ENCODE peak calls at places on chromosomes 2 and 18, in four cellular contexts. One of them, this sample, is unnamed.

GRCh38 chr2:231369580-231370428 is 25.7 kb upstream of the B3GNT7 start:
- DNase-seq in upper lobe of left lung: no peak
- DNase-seq in tibial nerve: no peak
- DNase-seq in body of pancreas: no peak
- DNase-seq in this sample: no peak

GRCh38 chr2:126858436-126858835 is 40.3 kb upstream of the TEX51 start:
- DNase-seq in tibial nerve: no peak
- DNase-seq in body of pancreas: no peak
- DNase-seq in upper lobe of left lung: no peak
- DNase-seq in this sample: no peak

GRCh38 chr2:144567745-144568144 is 47.8 kb upstream of the ZEB2 start:
- DNase-seq in body of pancreas: no peak
- DNase-seq in tibial nerve: no peak
- DNase-seq in upper lobe of left lung: no peak
- DNase-seq in this sample: no peak

GRCh38 chr2:14720319-14720718 is 87.8 kb downstream of the LRATD1 start:
- DNase-seq in body of pancreas: no peak
- DNase-seq in tibial nerve: no peak
- DNase-seq in upper lobe of left lung: no peak
- DNase-seq in this sample: no peak

GRCh38 chr2:112636605-112637288 is 9.0 kb upstream of the SLC20A1 start:
- DNase-seq in body of pancreas: no peak
- DNase-seq in upper lobe of left lung: peak; percentile 21
- DNase-seq in tibial nerve: no peak
- DNase-seq in this sample: no peak

GRCh38 chr2:21544392-21544791 is 420.6 kb downstream of the TDRD15 start:
- DNase-seq in tibial nerve: no peak
- DNase-seq in body of pancreas: no peak
- DNase-seq in upper lobe of left lung: no peak
- DNase-seq in this sample: no peak

GRCh38 chr2:119283873-119284331 is 60.3 kb downstream of the STEAP3 start:
- DNase-seq in upper lobe of left lung: peak; percentile 87
- DNase-seq in body of pancreas: peak; percentile 28
- DNase-seq in tibial nerve: no peak
- DNase-seq in this sample: peak; percentile 97

GRCh38 chr2:149650006-149650405 is 62.4 kb upstream of the MMADHC start:
- DNase-seq in tibial nerve: no peak
- DNase-seq in body of pancreas: no peak
- DNase-seq in upper lobe of left lung: no peak
- DNase-seq in this sample: no peak

GRCh38 chr2:9498210-9498609 is 23.9 kb downstream of the IAH1 start:
- DNase-seq in tibial nerve: no peak
- DNase-seq in body of pancreas: no peak
- DNase-seq in upper lobe of left lung: no peak
- DNase-seq in this sample: no peak

GRCh38 chr18:27008575-27008974 is 143.1 kb upstream of the AQP4 start:
- DNase-seq in tibial nerve: no peak
- DNase-seq in body of pancreas: no peak
- DNase-seq in upper lobe of left lung: no peak
- DNase-seq in this sample: no peak

GRCh38 chr2:37337636-37338280 is 6.7 kb upstream of the QPCT start:
- DNase-seq in upper lobe of left lung: no peak
- DNase-seq in tibial nerve: no peak
- DNase-seq in body of pancreas: no peak
- DNase-seq in this sample: no peak

GRCh38 chr2:31354837-31355236 is 59.7 kb downstream of the XDH start:
- DNase-seq in upper lobe of left lung: no peak
- DNase-seq in body of pancreas: no peak
- DNase-seq in tibial nerve: no peak
- DNase-seq in this sample: no peak

GRCh38 chr18:48887905-48888531 is 62.7 kb downstream of the SMAD7 start:
- DNase-seq in tibial nerve: no peak
- DNase-seq in upper lobe of left lung: no peak
- DNase-seq in body of pancreas: no peak
- DNase-seq in this sample: no peak

GRCh38 chr2:147051248-147051647 is 793.6 kb upstream of the ACVR2A start:
- DNase-seq in tibial nerve: no peak
- DNase-seq in body of pancreas: no peak
- DNase-seq in upper lobe of left lung: no peak
- DNase-seq in this sample: no peak

GRCh38 chr2:173808676-173809075 is 156.5 kb downstream of the SP3 start:
- DNase-seq in body of pancreas: no peak
- DNase-seq in upper lobe of left lung: no peak
- DNase-seq in tibial nerve: no peak
- DNase-seq in this sample: no peak

GRCh38 chr2:64463784-64464183 is 9.8 kb downstream of the LGALSL start:
- DNase-seq in upper lobe of left lung: no peak
- DNase-seq in body of pancreas: no peak
- DNase-seq in tibial nerve: no peak
- DNase-seq in this sample: no peak

GRCh38 chr2:241777686-241778627 is 1.3 kb downstream of the GAL3ST2 start:
- DNase-seq in body of pancreas: no peak
- DNase-seq in upper lobe of left lung: peak; percentile 17
- DNase-seq in tibial nerve: peak; percentile 5
- DNase-seq in this sample: no peak

GRCh38 chr2:2806711-2807110 is 475.6 kb upstream of the MYT1L start:
- DNase-seq in body of pancreas: no peak
- DNase-seq in upper lobe of left lung: no peak
- DNase-seq in tibial nerve: no peak
- DNase-seq in this sample: no peak

GRCh38 chr2:38064805-38065501 is 11.0 kb downstream of the CYP1B1 start:
- DNase-seq in body of pancreas: no peak
- DNase-seq in tibial nerve: no peak
- DNase-seq in upper lobe of left lung: no peak
- DNase-seq in this sample: no peak

GRCh38 chr2:228039752-228040534 is 141.5 kb downstream of the SPHKAP start:
- DNase-seq in body of pancreas: no peak
- DNase-seq in upper lobe of left lung: no peak
- DNase-seq in tibial nerve: no peak
- DNase-seq in this sample: no peak

GRCh38 chr2:26484579-26484978 is 6.7 kb upstream of the OTOF start:
- DNase-seq in upper lobe of left lung: no peak
- DNase-seq in tibial nerve: no peak
- DNase-seq in body of pancreas: no peak
- DNase-seq in this sample: no peak

GRCh38 chr2:97724946-97725688 is 11.7 kb downstream of the ZAP70 start:
- DNase-seq in upper lobe of left lung: no peak
- DNase-seq in body of pancreas: no peak
- DNase-seq in tibial nerve: no peak
- DNase-seq in this sample: no peak

GRCh38 chr18:23964282-23965238 is 50.0 kb upstream of the TTC39C start:
- DNase-seq in tibial nerve: no peak
- DNase-seq in upper lobe of left lung: no peak
- DNase-seq in body of pancreas: peak; percentile 25
- DNase-seq in this sample: no peak

GRCh38 chr18:67551146-67551545 is 34.6 kb upstream of the DSEL start:
- DNase-seq in upper lobe of left lung: no peak
- DNase-seq in tibial nerve: no peak
- DNase-seq in body of pancreas: no peak
- DNase-seq in this sample: no peak

GRCh38 chr2:159226059-159226461 is 60.4 kb downstream of the WDSUB1 start:
- DNase-seq in tibial nerve: no peak
- DNase-seq in upper lobe of left lung: peak; percentile 83
- DNase-seq in body of pancreas: peak; percentile 31
- DNase-seq in this sample: no peak

GRCh38 chr2:102508863-102509262 is 35.8 kb downstream of the SLC9A4 start:
- DNase-seq in body of pancreas: no peak
- DNase-seq in tibial nerve: no peak
- DNase-seq in upper lobe of left lung: peak; percentile 43
- DNase-seq in this sample: no peak

GRCh38 chr2:72031346-72032115 is 116.1 kb downstream of the CYP26B1 start:
- DNase-seq in upper lobe of left lung: peak; percentile 15
- DNase-seq in tibial nerve: no peak
- DNase-seq in body of pancreas: no peak
- DNase-seq in this sample: no peak

GRCh38 chr18:27887711-27888495 is 289.0 kb downstream of the CDH2 start:
- DNase-seq in tibial nerve: no peak
- DNase-seq in upper lobe of left lung: no peak
- DNase-seq in body of pancreas: no peak
- DNase-seq in this sample: no peak

GRCh38 chr2:67318966-67319590 is 78.1 kb upstream of the ETAA1 start:
- DNase-seq in tibial nerve: no peak
- DNase-seq in upper lobe of left lung: no peak
- DNase-seq in body of pancreas: no peak
- DNase-seq in this sample: no peak

GRCh38 chr18:62346327-62347090 is 21.4 kb downstream of the TNFRSF11A start:
- DNase-seq in body of pancreas: no peak
- DNase-seq in upper lobe of left lung: no peak
- DNase-seq in tibial nerve: no peak
- DNase-seq in this sample: no peak

GRCh38 chr2:236555486-236555885 is 14.1 kb upstream of the ACKR3 start:
- DNase-seq in tibial nerve: no peak
- DNase-seq in upper lobe of left lung: no peak
- DNase-seq in body of pancreas: no peak
- DNase-seq in this sample: no peak

GRCh38 chr18:24986611-24987270 is 365.2 kb downstream of the ZNF521 start:
- DNase-seq in tibial nerve: no peak
- DNase-seq in body of pancreas: no peak
- DNase-seq in upper lobe of left lung: no peak
- DNase-seq in this sample: no peak

GRCh38 chr2:3838348-3838747 is 135.0 kb downstream of the DCDC2C start:
- DNase-seq in tibial nerve: no peak
- DNase-seq in body of pancreas: no peak
- DNase-seq in upper lobe of left lung: no peak
- DNase-seq in this sample: no peak

GRCh38 chr2:108534577-108535379 is 508 bp downstream of the LIMS1 start:
- DNase-seq in body of pancreas: peak; percentile 51
- DNase-seq in upper lobe of left lung: peak; percentile 31
- DNase-seq in tibial nerve: no peak
- DNase-seq in this sample: no peak

GRCh38 chr2:42792583-42793313 is at the start of gene HAAO:
- DNase-seq in upper lobe of left lung: peak; percentile 39
- DNase-seq in body of pancreas: peak; percentile 88
- DNase-seq in tibial nerve: peak; percentile 28
- DNase-seq in this sample: no peak

DNA sequence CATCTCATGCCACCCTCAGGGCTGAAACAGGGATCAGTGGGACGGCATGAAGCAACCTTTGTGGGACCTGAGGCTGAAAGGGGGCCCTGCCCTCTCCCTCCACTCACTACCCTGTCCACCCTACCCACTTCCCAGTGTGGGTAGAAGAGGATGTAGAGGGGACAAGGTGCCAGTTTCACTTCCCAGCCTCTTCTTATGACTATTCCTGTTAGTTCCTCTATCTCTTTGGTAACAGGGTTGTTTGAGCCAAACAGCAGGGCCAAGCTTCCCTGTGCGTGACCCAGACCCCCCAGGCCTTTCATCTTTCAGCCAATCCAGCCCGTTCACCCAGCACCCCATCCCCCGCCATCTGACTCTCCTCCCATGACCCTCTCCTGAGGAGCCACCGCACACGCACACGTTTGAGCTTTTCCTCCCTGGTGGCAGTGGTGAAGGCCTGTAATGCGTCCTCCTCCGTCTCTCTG is 82.3 kb downstream of the STPG4 start:
- DNase-seq in upper lobe of left lung: peak; percentile 41
- DNase-seq in body of pancreas: no peak
- DNase-seq in tibial nerve: no peak
- DNase-seq in this sample: peak; percentile 47
- H3K4me1 ChIP-seq in upper lobe of left lung: peaks cover 64% of the 10 kb centered on the region
- H3K4me1 ChIP-seq in body of pancreas: peaks cover 44% of the 10 kb centered on the region
- H3K4me1 ChIP-seq in tibial nerve: peaks cover 92% of the 10 kb centered on the region
- H3K4me1 ChIP-seq in this sample: peaks cover 57% of the 10 kb centered on the region

DNA sequence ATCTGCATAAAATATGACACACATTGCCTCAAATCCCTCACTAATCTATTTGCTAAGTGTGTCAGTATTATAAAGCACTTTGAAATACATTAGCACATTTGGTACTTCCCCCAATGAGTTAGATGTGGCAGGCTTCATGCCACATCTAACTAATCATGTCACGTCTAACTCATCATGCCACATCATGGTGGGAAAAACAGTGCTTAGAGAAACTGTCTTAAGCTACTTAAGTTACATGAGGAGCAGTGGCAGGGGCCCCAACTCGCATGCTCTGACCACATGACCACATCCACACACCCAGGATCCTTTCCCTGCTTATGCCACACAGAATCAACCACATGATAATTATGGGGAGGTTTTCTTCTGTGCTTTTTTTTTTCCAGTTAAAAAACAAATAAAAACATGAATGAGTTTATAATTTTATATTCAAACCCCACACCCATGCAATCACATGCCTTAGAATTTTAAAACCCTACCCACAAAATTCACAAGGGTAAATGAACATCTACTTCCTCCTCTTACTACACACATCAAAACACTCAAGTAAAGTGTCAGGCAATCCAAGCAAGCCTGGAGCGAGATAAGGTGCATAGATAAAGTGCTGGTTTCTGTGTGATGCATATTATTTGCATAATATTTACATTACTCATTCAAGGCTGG is 1.6 kb downstream of the ABCA12 start:
- DNase-seq in upper lobe of left lung: no peak
- DNase-seq in tibial nerve: no peak
- DNase-seq in body of pancreas: no peak
- DNase-seq in this sample: no peak
- H3K4me3 ChIP-seq in upper lobe of left lung: no peak overlapping the region
- H3K4me3 ChIP-seq in tibial nerve: no peak overlapping the region
- H3K4me3 ChIP-seq in body of pancreas: no peak overlapping the region
- H3K4me3 ChIP-seq in this sample: no peak overlapping the region

DNA sequence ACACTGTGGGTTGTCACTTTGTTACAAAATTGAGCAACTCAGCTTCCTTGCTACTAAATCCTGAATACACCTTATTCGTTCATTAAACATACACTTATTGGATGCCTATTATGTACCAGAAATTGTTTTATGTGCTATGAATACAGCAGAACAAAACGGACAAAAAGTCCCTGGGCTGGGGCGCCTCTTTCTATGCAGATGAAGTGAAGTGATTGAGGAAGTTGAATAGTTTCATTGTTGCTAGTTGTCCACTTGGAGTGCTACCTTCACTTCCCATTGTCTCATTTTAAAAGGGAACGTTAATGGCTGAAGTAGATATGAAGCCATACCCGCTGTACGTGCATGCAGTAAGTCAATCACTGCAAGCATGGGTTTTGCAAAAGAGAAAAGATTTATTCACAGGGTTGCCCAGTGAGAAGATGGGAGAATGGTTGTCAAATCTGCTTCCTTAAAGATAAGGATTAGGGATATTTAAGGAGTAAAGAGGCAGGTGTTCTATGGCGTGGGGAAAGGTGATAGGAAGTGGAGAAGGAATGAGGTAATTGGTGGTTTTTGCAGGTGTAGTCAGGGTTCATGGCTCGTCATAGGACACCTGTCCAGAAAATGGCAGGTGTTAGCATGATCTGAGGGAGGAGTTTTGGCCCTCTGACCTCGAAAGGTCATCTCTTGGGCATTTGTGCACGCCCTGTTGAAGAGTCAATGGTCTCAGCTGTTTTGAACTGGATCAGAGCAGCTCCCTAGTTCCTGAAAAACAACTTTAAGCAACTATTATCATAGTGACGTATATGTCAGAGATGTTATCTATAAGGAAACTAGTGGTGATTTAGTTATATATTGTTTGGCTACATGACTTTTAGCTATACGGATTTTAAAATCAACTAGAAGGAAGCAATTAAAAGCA is 23.5 kb downstream of the TRPM8 start:
- DNase-seq in upper lobe of left lung: no peak
- DNase-seq in body of pancreas: no peak
- DNase-seq in tibial nerve: no peak
- DNase-seq in this sample: no peak
- TF ChIP-seq POLR2A in upper lobe of left lung: no peak
- TF ChIP-seq POLR2A in body of pancreas: no peak
- TF ChIP-seq POLR2A in tibial nerve: no peak
- TF ChIP-seq POLR2A in this sample: no peak

GRCh38 chr2:219252570-219252899 is 508 bp upstream of the TUBA4B start:
- DNase-seq in tibial nerve: no peak
- DNase-seq in body of pancreas: no peak
- DNase-seq in upper lobe of left lung: no peak
- DNase-seq in this sample: no peak
- H3K4me1 ChIP-seq in tibial nerve: peaks cover 32% of the 10 kb centered on the region
- H3K4me1 ChIP-seq in body of pancreas: peaks cover 68% of the 10 kb centered on the region
- H3K4me1 ChIP-seq in upper lobe of left lung: peaks cover 69% of the 10 kb centered on the region
- H3K4me1 ChIP-seq in this sample: peaks cover 46% of the 10 kb centered on the region

This sample was measured in gastrocnemius medialis.